ENCODE peak calls at places on chromosomes 6 and 20, in four cellular contexts. One of them, this sample, is unnamed.

GRCh38 chr6:71405416-71405815 is 116.8 kb downstream of the OGFRL1 start:
- DNase-seq in astrocyte of the spinal cord: no peak
- DNase-seq in Calu3: no peak
- DNase-seq in PC-9: no peak
- DNase-seq in this sample: no peak

GRCh38 chr6:112839525-112839961 is 492.4 kb downstream of the RFPL4B start:
- DNase-seq in astrocyte of the spinal cord: peak
- DNase-seq in Calu3: no peak
- DNase-seq in PC-9: no peak
- DNase-seq in this sample: no peak

GRCh38 chr6:158962371-158962770 is 37.6 kb downstream of the RSPH3 start:
- DNase-seq in astrocyte of the spinal cord: no peak
- DNase-seq in Calu3: no peak
- DNase-seq in PC-9: no peak
- DNase-seq in this sample: no peak

GRCh38 chr6:81909981-81910910 is 157.8 kb upstream of the TENT5A start:
- DNase-seq in astrocyte of the spinal cord: peak
- DNase-seq in Calu3: no peak
- DNase-seq in PC-9: no peak
- DNase-seq in this sample: no peak

GRCh38 chr6:165676435-165677068 is 13.5 kb upstream of the PDE10A start:
- DNase-seq in astrocyte of the spinal cord: peak
- DNase-seq in Calu3: no peak
- DNase-seq in PC-9: no peak
- DNase-seq in this sample: no peak

GRCh38 chr20:52191132-52191435 is 495 bp downstream of the ZFP64 start:
- DNase-seq in astrocyte of the spinal cord: no peak
- DNase-seq in Calu3: no peak
- DNase-seq in PC-9: no peak
- DNase-seq in this sample: peak

GRCh38 chr20:20465259-20465658 is 97.4 kb downstream of the INSM1 start:
- DNase-seq in astrocyte of the spinal cord: no peak
- DNase-seq in Calu3: no peak
- DNase-seq in PC-9: no peak
- DNase-seq in this sample: no peak

GRCh38 chr20:50731055-50731929 is at the start of gene PARD6B:
- DNase-seq in astrocyte of the spinal cord: peak
- DNase-seq in Calu3: peak
- DNase-seq in PC-9: peak
- DNase-seq in this sample: peak

GRCh38 chr6:112232845-112233256 is 21.5 kb downstream of the LAMA4 start:
- DNase-seq in astrocyte of the spinal cord: peak
- DNase-seq in Calu3: no peak
- DNase-seq in PC-9: no peak
- DNase-seq in this sample: no peak

GRCh38 chr6:31528821-31529328 is at the start of gene MCCD1:
- DNase-seq in astrocyte of the spinal cord: no peak
- DNase-seq in Calu3: no peak
- DNase-seq in PC-9: no peak
- DNase-seq in this sample: no peak

This sample was measured in LoVo.